ENCODE peak calls at places on chromosomes 16 and 17, in five cellular contexts. W is fibroblast of lung, E is nephron progenitor cell, V is neural crest cell, K is fibroblast of mammary gland. U is an unnamed sample.
A peak's percentile ranks its signal among the peaks of the same experiment; 100 is the strongest.

GRCh38 chr17:41812176-41813038 is at the start of gene FKBP10:
- DNase-seq in E (peak; percentile 90), W (peak; percentile 92), K (peak; percentile 81), V (peak; percentile 81), U (peak; percentile 92)

GRCh38 chr16:67278773-67279295 is 498 bp upstream of the PLEKHG4 start:
- DNase-seq in K (peak; percentile 25), V (no peak), E (no peak), W (no peak), U (no peak)

GRCh38 chr16:68605746-68606145 is 39.4 kb upstream of the CDH3 start:
- DNase-seq in V (no peak), W (peak; percentile 64), E (no peak), K (peak; percentile 16), U (no peak)

GRCh38 chr16:9122342-9122741 is 30.9 kb downstream of the HAPSTR1 start:
- DNase-seq in W (no peak), V (no peak), E (no peak), K (no peak), U (no peak)

GRCh38 chr17:78665952-78666920 is 89.0 kb upstream of the DNAH17 start:
- DNase-seq in K (no peak), E (no peak), W (no peak), V (no peak), U (no peak)

GRCh38 chr16:8621221-8621571 is 302 bp upstream of the METTL22 start:
- DNase-seq in V (no peak), K (no peak), W (no peak), E (no peak), U (no peak)

GRCh38 chr17:46212634-46213435 is 19.6 kb upstream of the KANSL1 start:
- DNase-seq in K (peak; percentile 77), V (peak; percentile 55), W (peak; percentile 78), E (peak; percentile 47), U (no peak)

GRCh38 chr16:57637424-57637823 is 9.0 kb downstream of the ADGRG1 start:
- DNase-seq in V (peak; percentile 58), E (no peak), W (no peak), K (no peak), U (no peak)

GRCh38 chr17:36864230-36864629 is 73.0 kb upstream of the LHX1 start:
- DNase-seq in V (no peak), E (no peak), K (no peak), W (no peak), U (no peak)

GRCh38 chr16:69217433-69217832 is 30.5 kb downstream of the SNTB2 start:
- DNase-seq in E (no peak), K (peak; percentile 61), W (peak; percentile 78), V (no peak), U (no peak)

GRCh38 chr16:57083469-57083868 is 8.9 kb upstream of the CPNE2 start:
- DNase-seq in E (no peak), V (no peak), W (no peak), K (no peak), U (no peak)

GRCh38 chr17:6853764-6854442 is 22.4 kb upstream of the TEKT1 start:
- DNase-seq in E (no peak), K (no peak), V (no peak), W (no peak), U (no peak)
- TF ChIP-seq CTCF in E (peak; percentile 41), K (peak; percentile 29), V (peak; percentile 52), W (peak; percentile 22), U (peak; percentile 13)

GRCh38 chr16:30407794-30408534 is 558 bp downstream of the ZNF771 start:
- DNase-seq in K (no peak), W (no peak), V (no peak), E (no peak), U (no peak)

GRCh38 chr16:30409125-30410060 is 2.0 kb downstream of the ZNF771 start:
- DNase-seq in E (peak; percentile 96), V (peak; percentile 99), W (peak; percentile 70), K (peak; percentile 81), U (peak; percentile 97)

GRCh38 chr16:30401768-30402425 is 5.5 kb upstream of the ZNF771 start:
- DNase-seq in E (no peak), K (no peak), W (no peak), V (no peak), U (no peak)

GRCh38 chr16:30406911-30407793 is at the start of gene ZNF771:
- DNase-seq in K (peak; percentile 79), V (peak; percentile 79), W (peak; percentile 82), E (peak; percentile 93), U (peak; percentile 96)
- TF ChIP-seq CTCF in K (no peak), V (peak; percentile 26), W (no peak), E (peak; percentile 6), U (peak; percentile 9)

GRCh38 chr17:55238197-55238930 is 26.4 kb upstream of the HLF start:
- DNase-seq in K (peak; percentile 89), E (peak; percentile 94), V (peak; percentile 88), W (peak; percentile 82), U (peak; percentile 96)

GRCh38 chr17:55237268-55237667 is 27.5 kb upstream of the HLF start:
- DNase-seq in E (no peak), W (no peak), K (peak; percentile 1), V (no peak), U (no peak)

GRCh38 chr17:55237826-55238196 is 26.9 kb upstream of the HLF start:
- DNase-seq in V (no peak), K (no peak), W (no peak), E (no peak), U (no peak)

GRCh38 chr17:55241097-55241496 is 23.7 kb upstream of the HLF start:
- DNase-seq in K (no peak), W (no peak), E (no peak), V (no peak), U (no peak)

GRCh38 chr17:55238931-55239297 is 25.8 kb upstream of the HLF start:
- DNase-seq in K (no peak), E (peak; percentile 17), V (no peak), W (no peak), U (no peak)
- TF ChIP-seq CTCF in K (no peak), E (no peak), V (no peak), W (no peak), U (no peak)

GRCh38 chr17:44884941-44885340 is 14.3 kb downstream of the EFTUD2 start:
- DNase-seq in W (peak; percentile 54), K (no peak), E (no peak), V (no peak), U (no peak)
- TF ChIP-seq CTCF in W (no peak), K (no peak), E (no peak), V (no peak), U (no peak)

DNA sequence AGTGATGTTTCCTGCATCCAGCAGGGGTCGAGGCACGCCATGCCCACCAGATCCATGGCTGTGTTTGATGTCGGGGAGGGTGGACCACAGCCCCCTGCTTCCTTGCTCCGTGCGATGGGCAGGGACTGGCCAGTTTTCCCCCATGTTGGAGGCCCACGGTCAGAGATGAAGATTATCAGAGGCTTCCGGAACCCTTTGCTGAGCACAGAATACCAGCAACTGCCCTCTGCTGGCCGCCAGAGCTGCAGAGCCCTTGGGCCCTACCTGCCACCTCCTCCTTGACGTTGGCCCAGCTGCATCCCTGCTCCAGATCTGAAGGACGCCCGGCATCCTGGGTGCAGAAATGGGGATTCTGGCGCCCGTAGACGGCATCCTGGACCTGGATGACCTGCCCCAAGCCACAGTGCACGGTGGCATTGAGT is 23.7 kb upstream of the BCO1 start:
- DNase-seq in E (peak; percentile 32), V (no peak), W (no peak), K (no peak), U (no peak)
- TF ChIP-seq CTCF in E (peak; percentile 9), V (peak; percentile 39), W (peak; percentile 45), K (peak; percentile 33), U (peak; percentile 31)

DNA sequence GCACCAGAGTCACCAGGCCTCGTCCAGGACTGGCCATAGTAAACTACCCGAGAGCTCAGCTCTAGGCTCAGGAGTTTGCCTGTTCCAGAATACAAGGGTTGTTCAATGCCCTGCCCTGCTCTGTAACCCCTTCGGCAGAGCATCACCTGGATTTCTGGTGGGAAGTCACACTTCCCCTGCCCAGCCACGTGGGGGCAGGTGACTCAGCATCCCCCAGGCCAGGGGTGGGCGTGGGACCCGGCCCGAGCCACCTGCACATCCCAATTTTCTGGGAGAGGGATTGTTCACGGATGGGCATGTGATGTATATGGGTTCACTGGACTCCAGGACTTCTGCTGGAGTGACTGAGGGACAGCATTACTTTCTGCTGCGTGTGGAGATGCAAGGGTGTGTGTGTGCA is 25.8 kb downstream of the COX4I1 start:
- DNase-seq in K (no peak), V (no peak), W (no peak), E (no peak), U (no peak)
- TF ChIP-seq CTCF in K (no peak), V (no peak), W (no peak), E (no peak), U (no peak)

GRCh38 chr16:49527621-49528020 is 154.0 kb downstream of the C16orf78 start:
- DNase-seq in K (peak; percentile 6), W (no peak), V (no peak), E (no peak), U (no peak)
- TF ChIP-seq CTCF in K (no peak), W (no peak), V (no peak), E (no peak), U (no peak)

GRCh38 chr17:81693491-81694360 is 9.4 kb upstream of the MRPL12 start:
- DNase-seq in K (no peak), V (no peak), E (no peak), W (no peak), U (no peak)
- TF ChIP-seq CTCF in K (no peak), V (no peak), E (no peak), W (no peak), U (no peak)

GRCh38 chr17:80997471-80998387 is 6.1 kb downstream of the CHMP6 start:
- DNase-seq in V (no peak), E (no peak), K (no peak), W (peak; percentile 71), U (no peak)

GRCh38 chr17:80995131-80995530 is 3.5 kb downstream of the CHMP6 start:
- DNase-seq in W (no peak), V (no peak), E (no peak), K (no peak), U (no peak)

GRCh38 chr17:80998388-80999223 is 7.0 kb downstream of the CHMP6 start:
- DNase-seq in V (no peak), K (no peak), W (no peak), E (no peak), U (no peak)

GRCh38 chr17:80999224-81000088 is 7.8 kb downstream of the CHMP6 start:
- DNase-seq in K (no peak), W (no peak), E (no peak), V (no peak), U (no peak)

GRCh38 chr17:80996422-80997305 is 5.0 kb downstream of the CHMP6 start:
- DNase-seq in E (no peak), V (no peak), K (no peak), W (no peak), U (no peak)
- TF ChIP-seq CTCF in E (no peak), V (no peak), K (no peak), W (no peak), U (no peak)

GRCh38 chr17:32910769-32911168 is 17.2 kb upstream of the TMEM98 start:
- DNase-seq in W (no peak), E (no peak), V (no peak), K (no peak), U (no peak)

GRCh38 chr17:32914181-32914580 is 13.8 kb upstream of the TMEM98 start:
- DNase-seq in V (no peak), K (no peak), E (no peak), W (no peak), U (no peak)

GRCh38 chr17:32909787-32910369 is 18.1 kb upstream of the TMEM98 start:
- DNase-seq in K (peak; percentile 88), W (peak; percentile 77), V (peak; percentile 65), E (peak; percentile 71), U (no peak)

GRCh38 chr17:32913593-32913992 is 14.4 kb upstream of the TMEM98 start:
- DNase-seq in V (no peak), W (no peak), K (no peak), E (no peak), U (no peak)

GRCh38 chr17:32912218-32912897 is 15.6 kb upstream of the TMEM98 start:
- DNase-seq in W (peak; percentile 62), E (peak; percentile 36), K (peak; percentile 75), V (no peak), U (no peak)
- TF ChIP-seq CTCF in W (peak; percentile 35), E (no peak), K (peak; percentile 19), V (no peak), U (no peak)

U was measured in osteocyte.